ENCODE peak calls at places on chromosomes 7 and 10, in seven cellular contexts. G is HepG2, D is HCT116, R is SK-N-SH, V is K562, C is H1, M is GM12878. O is an unnamed sample.

GRCh38 chr10:127715782-127716378 is 21.1 kb upstream of the FOXI2 start:
- DNase-seq in G (peak), D (peak), R (peak), V (peak), C (no peak), M (no peak), O (peak)

GRCh38 chr7:39811161-39811614 is 138.9 kb upstream of the CDK13 start:
- DNase-seq in G (no peak), D (no peak), R (peak), V (peak), C (no peak), M (no peak), O (no peak)

GRCh38 chr7:24907311-24907886 is 72.6 kb downstream of the OSBPL3 start:
- DNase-seq in G (no peak), D (peak), R (no peak), V (peak), C (no peak), M (peak), O (peak)

GRCh38 chr10:61000769-61001730 is 57.1 kb upstream of the RHOBTB1 start:
- DNase-seq in G (peak), D (no peak), R (peak), V (peak), C (no peak), M (no peak), O (no peak)

GRCh38 chr7:18552943-18553584 is 57.5 kb downstream of the HDAC9 start:
- DNase-seq in G (no peak), D (no peak), R (peak), V (no peak), C (no peak), M (no peak), O (no peak)

GRCh38 chr10:23351914-23352313 is 7.3 kb upstream of the C10orf67 start:
- DNase-seq in G (no peak), D (no peak), R (no peak), V (no peak), C (no peak), M (no peak), O (no peak)

GRCh38 chr10:24415455-24416169 is 206.7 kb downstream of the KIAA1217 start:
- DNase-seq in G (no peak), D (no peak), R (peak), V (no peak), C (no peak), M (no peak), O (no peak)

GRCh38 chr10:80460399-80461207 is 6.5 kb downstream of the TSPAN14 start:
- DNase-seq in G (peak), D (peak), R (no peak), V (peak), C (no peak), M (no peak), O (no peak)

GRCh38 chr10:54402576-54402975 is 398.5 kb downstream of the PCDH15 start:
- DNase-seq in G (peak), D (no peak), R (peak), V (peak), C (no peak), M (no peak), O (peak)

GRCh38 chr7:2969398-2970306 is 74.0 kb downstream of the CARD11 start:
- DNase-seq in G (no peak), D (no peak), R (no peak), V (no peak), C (no peak), M (no peak), O (no peak)

GRCh38 chr7:122166260-122166659 is 22.2 kb upstream of the AASS start:
- DNase-seq in G (no peak), D (no peak), R (no peak), V (no peak), C (no peak), M (no peak), O (no peak)

GRCh38 chr10:44517635-44518034 is 132.7 kb upstream of the CXCL12 start:
- DNase-seq in G (peak), D (peak), R (peak), V (peak), C (no peak), M (no peak), O (no peak)

GRCh38 chr10:48289652-48290238 is 15.2 kb upstream of the FRMPD2 start:
- DNase-seq in G (peak), D (peak), R (peak), V (peak), C (no peak), M (no peak), O (peak)

GRCh38 chr10:113958631-113959382 is 84.9 kb upstream of the ADRB1 start:
- DNase-seq in G (peak), D (peak), R (no peak), V (peak), C (no peak), M (no peak), O (no peak)

GRCh38 chr7:133112335-133112734 is 30.4 kb upstream of the CHCHD3 start:
- DNase-seq in G (no peak), D (no peak), R (no peak), V (no peak), C (no peak), M (no peak), O (no peak)

GRCh38 chr10:24706479-24707118 is 17.1 kb downstream of the ARHGAP21 start:
- DNase-seq in G (peak), D (no peak), R (peak), V (peak), C (no peak), M (no peak), O (no peak)

GRCh38 chr10:72097448-72098300 is 9.3 kb upstream of the SPOCK2 start:
- DNase-seq in G (peak), D (peak), R (no peak), V (peak), C (no peak), M (no peak), O (peak)

GRCh38 chr7:99014113-99014985 is 129.6 kb downstream of the SMURF1 start:
- DNase-seq in G (no peak), D (no peak), R (no peak), V (no peak), C (no peak), M (no peak), O (no peak)

GRCh38 chr10:74437822-74438221 is 286.8 kb downstream of the ADK start:
- DNase-seq in G (peak), D (peak), R (no peak), V (no peak), C (no peak), M (no peak), O (no peak)

GRCh38 chr10:93063977-93064660 is 3.5 kb downstream of the CYP26C1 start:
- DNase-seq in G (no peak), D (no peak), R (no peak), V (no peak), C (no peak), M (no peak), O (no peak)

GRCh38 chr10:6009159-6009558 is 31.8 kb upstream of the IL15RA start:
- DNase-seq in G (no peak), D (no peak), R (no peak), V (no peak), C (no peak), M (no peak), O (no peak)

GRCh38 chr7:116986611-116987565 is 33.6 kb downstream of the ST7 start:
- DNase-seq in G (no peak), D (no peak), R (no peak), V (no peak), C (no peak), M (no peak), O (no peak)

GRCh38 chr10:94963901-94964300 is 25.4 kb downstream of the CYP2C9 start:
- DNase-seq in G (peak), D (peak), R (peak), V (peak), C (peak), M (no peak), O (peak)

GRCh38 chr10:27482984-27483956 is 20.8 kb upstream of the RAB18 start:
- DNase-seq in G (no peak), D (no peak), R (no peak), V (no peak), C (no peak), M (no peak), O (no peak)

GRCh38 chr10:102744374-102745051 is 765 bp downstream of the WBP1L start:
- DNase-seq in G (no peak), D (no peak), R (no peak), V (peak), C (no peak), M (no peak), O (no peak)

GRCh38 chr10:103574116-103575061 is 80.9 kb downstream of the NEURL1 start:
- DNase-seq in G (no peak), D (no peak), R (no peak), V (peak), C (no peak), M (no peak), O (no peak)

GRCh38 chr7:81618400-81619014 is 151.3 kb downstream of the HGF start:
- DNase-seq in G (peak), D (peak), R (no peak), V (no peak), C (no peak), M (no peak), O (no peak)

GRCh38 chr7:100367676-100368613 is 5.3 kb upstream of the PILRA start:
- DNase-seq in G (no peak), D (no peak), R (no peak), V (no peak), C (no peak), M (no peak), O (no peak)

DNA sequence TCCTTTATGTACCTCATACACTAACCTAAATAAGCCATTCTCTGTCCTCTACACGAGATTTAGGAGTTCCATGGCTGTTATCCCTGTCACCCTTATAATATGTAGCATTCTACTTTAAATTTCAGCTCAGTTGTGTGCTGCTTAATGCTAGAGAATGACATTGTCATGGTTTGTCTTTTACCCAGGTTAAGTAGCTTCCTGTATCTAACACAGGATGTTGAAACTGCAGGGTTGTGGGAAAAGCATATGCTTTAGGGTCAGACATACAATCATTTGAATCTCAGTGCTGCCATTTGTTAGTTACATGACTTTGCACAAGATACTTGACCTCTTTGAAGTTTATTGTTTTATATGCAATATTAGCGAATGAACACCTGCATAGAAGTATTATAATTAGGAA is 235.1 kb upstream of the CACNA2D1 start:
- DNase-seq in G (no peak), D (no peak), R (no peak), V (no peak), C (no peak), M (no peak), O (no peak)
- H3K27ac ChIP-seq in G (no peak), D (no peak), R (peak), V (no peak), C (no peak), M (no peak), O (no peak)

GRCh38 chr10:21317902-21318301 is 207.6 kb downstream of the SKIDA1 start:
- DNase-seq in G (no peak), D (no peak), R (no peak), V (no peak), C (no peak), M (no peak), O (no peak)
- TF ChIP-seq SIN3A in G (no peak), D (no peak), R (no peak), V (no peak), C (no peak), M (no peak), O (no peak)

GRCh38 chr10:50228672-50229071 is 22.6 kb downstream of the ASAH2 start:
- DNase-seq in G (no peak), D (no peak), R (no peak), V (no peak), C (no peak), M (no peak), O (no peak)
- H3K27ac ChIP-seq in G (no peak), D (no peak), R (no peak), V (no peak), C (no peak), M (no peak), O (no peak)

GRCh38 chr10:98404571-98405396 is 10.2 kb downstream of the PYROXD2 start:
- DNase-seq in G (no peak), D (no peak), R (no peak), V (peak), C (no peak), M (no peak), O (no peak)
- TF ChIP-seq SIN3A in G (no peak), D (no peak), R (no peak), V (no peak), C (no peak), M (no peak), O (no peak)

DNA sequence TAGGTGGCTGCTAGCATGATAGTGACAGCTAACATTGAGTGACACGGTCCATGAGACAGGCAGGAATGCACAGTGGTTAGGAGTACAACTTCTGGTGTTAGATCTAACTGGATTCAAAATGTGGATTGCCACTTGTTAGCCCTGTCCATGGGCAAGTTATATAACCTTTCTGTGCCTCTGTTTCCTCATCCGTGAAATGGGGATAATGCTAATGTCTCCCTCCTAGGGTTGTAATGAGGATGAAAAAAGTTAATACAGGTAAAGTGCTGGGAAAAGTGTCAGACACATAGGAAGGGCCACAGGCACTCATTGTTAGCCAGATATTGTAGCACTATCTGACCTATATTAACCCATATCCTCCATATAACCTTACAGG is 41.8 kb downstream of the TACR2 start:
- DNase-seq in G (no peak), D (no peak), R (no peak), V (no peak), C (no peak), M (no peak), O (no peak)
- H3K27ac ChIP-seq in G (no peak), D (no peak), R (no peak), V (no peak), C (no peak), M (no peak), O (no peak)

DNA sequence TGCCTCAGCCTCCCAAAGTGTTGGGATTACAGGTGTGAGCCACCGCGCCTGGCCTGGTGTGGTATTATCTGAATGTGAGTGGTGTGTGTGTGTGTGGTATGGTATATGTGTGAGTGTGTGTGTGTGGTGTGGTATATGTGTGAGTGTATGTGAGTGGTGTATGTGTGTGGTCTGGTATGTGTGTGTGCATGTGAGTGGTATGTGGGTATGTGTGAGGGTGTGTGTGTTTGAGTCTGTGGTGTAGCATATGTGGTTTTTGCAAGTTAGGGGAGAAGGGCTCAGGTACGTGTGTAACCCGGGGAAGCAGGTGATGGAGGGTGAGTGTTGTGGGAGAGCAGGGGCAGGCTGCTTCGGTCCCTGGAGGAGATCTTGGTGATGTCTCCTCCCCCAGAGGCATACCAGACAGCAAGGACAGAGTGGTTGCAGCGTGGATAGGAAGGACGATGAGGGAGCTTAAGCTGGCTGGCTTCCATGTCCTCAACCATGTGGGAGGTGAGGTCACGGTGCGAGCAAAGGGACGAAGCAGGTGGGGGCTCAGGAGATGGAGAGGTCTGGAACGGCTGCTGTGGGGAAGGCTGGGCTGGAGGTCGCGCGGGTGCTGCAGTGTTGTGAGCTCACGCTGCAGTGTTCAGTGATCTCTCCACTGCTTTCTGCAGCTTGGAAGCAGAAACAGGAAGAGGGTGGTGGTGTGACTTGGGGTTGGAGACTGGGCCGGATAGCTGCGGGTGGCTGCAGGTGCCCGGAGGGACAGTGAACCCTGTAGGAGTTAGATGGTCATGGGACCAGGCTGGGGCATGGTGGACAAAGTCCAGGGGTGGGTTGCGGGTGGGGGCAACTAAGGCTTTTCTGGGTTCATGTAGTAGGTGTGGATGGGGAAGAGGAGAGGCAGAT is 5.0 kb downstream of the ZYX start:
- DNase-seq in G (no peak), D (no peak), R (no peak), V (no peak), C (no peak), M (no peak), O (no peak)
- TF ChIP-seq SIN3A in G (no peak), D (no peak), R (no peak), V (no peak), C (no peak), M (no peak), O (no peak)

GRCh38 chr7:155809332-155809946 is 2.8 kb downstream of the SHH start:
- DNase-seq in G (no peak), D (no peak), R (no peak), V (no peak), C (no peak), M (no peak), O (no peak)

GRCh38 chr7:155807805-155808550 is 4.3 kb downstream of the SHH start:
- DNase-seq in G (peak), D (no peak), R (no peak), V (no peak), C (no peak), M (no peak), O (no peak)

GRCh38 chr7:155809947-155810606 is 2.2 kb downstream of the SHH start:
- DNase-seq in G (no peak), D (no peak), R (no peak), V (no peak), C (no peak), M (no peak), O (no peak)

GRCh38 chr7:155807013-155807804 is 5.1 kb downstream of the SHH start:
- DNase-seq in G (no peak), D (no peak), R (no peak), V (no peak), C (no peak), M (no peak), O (no peak)

GRCh38 chr7:155808551-155809331 is 3.5 kb downstream of the SHH start:
- DNase-seq in G (peak), D (no peak), R (no peak), V (no peak), C (no peak), M (no peak), O (no peak)
- H3K27ac ChIP-seq in G (peak), D (no peak), R (no peak), V (no peak), C (no peak), M (no peak), O (peak)

GRCh38 chr10:89547853-89548513 is 12.6 kb upstream of the SLC16A12 start:
- DNase-seq in G (no peak), D (no peak), R (no peak), V (no peak), C (no peak), M (no peak), O (no peak)

GRCh38 chr10:89548673-89549072 is 13.3 kb upstream of the SLC16A12 start:
- DNase-seq in G (no peak), D (no peak), R (no peak), V (no peak), C (no peak), M (no peak), O (no peak)

GRCh38 chr10:89549510-89549909 is 14.1 kb upstream of the SLC16A12 start:
- DNase-seq in G (no peak), D (no peak), R (no peak), V (no peak), C (no peak), M (no peak), O (no peak)

GRCh38 chr10:89552213-89552612 is 16.8 kb upstream of the SLC16A12 start:
- DNase-seq in G (no peak), D (no peak), R (peak), V (no peak), C (no peak), M (no peak), O (no peak)

DNA sequence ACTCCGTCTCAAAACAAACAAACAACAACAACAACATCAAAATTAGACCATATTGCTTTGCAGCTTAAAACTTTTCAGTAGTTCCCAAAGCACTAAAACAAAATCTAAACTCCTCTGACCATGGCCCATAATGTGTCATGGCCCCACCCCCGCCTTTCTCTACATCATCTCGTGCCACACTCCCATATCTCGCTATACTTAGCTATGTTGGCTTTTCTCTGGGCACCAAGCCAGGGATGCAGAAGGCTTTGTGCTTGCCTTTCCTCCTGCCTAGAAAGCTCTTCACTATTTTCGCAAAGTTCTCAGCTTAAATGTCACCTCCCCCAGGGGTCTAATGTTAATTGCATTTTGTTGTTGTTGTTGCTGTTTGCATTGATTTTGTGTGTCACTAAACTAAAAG is 15.1 kb upstream of the SLC16A12 start:
- DNase-seq in G (no peak), D (no peak), R (no peak), V (no peak), C (no peak), M (no peak), O (no peak)
- TF ChIP-seq SIN3A in G (no peak), D (no peak), R (no peak), V (no peak), C (no peak), M (no peak), O (no peak)

O was measured in Panc1.